ENCODE peak calls at places on chromosomes 3 and 15, in five cellular contexts. T is neural progenitor cell, D is psoas muscle, F is Ammon's horn, W is GM23248. E is an unnamed sample.

GRCh38 chr3:117602054-117602644 is 892.6 kb downstream of the TUSC7 start:
- DNase-seq in F (no peak), D (no peak), T (no peak), W (no peak), E (no peak)

GRCh38 chr3:89380006-89380405 is 272.6 kb downstream of the EPHA3 start:
- DNase-seq in T (no peak), W (peak), D (no peak), F (no peak), E (no peak)

GRCh38 chr15:62835351-62835750 is 207.2 kb upstream of the TPM1 start:
- DNase-seq in D (peak), W (no peak), T (no peak), F (no peak), E (peak)

GRCh38 chr3:193962986-193963683 is 172.8 kb upstream of the HES1 start:
- DNase-seq in F (no peak), D (no peak), W (peak), T (no peak), E (no peak)

GRCh38 chr3:173173652-173174051 is 32.6 kb upstream of the SPATA16 start:
- DNase-seq in W (no peak), T (peak), D (no peak), F (no peak), E (no peak)

GRCh38 chr3:100412897-100413590 is 11.7 kb downstream of the LNP1 start:
- DNase-seq in F (peak), W (no peak), T (no peak), D (no peak), E (no peak)

GRCh38 chr3:12753275-12754028 is 5.6 kb downstream of the TMEM40 start:
- DNase-seq in W (no peak), F (no peak), T (no peak), D (no peak), E (no peak)

GRCh38 chr15:54582863-54583643 is 604.8 kb downstream of the UNC13C start:
- DNase-seq in D (no peak), W (no peak), T (no peak), F (no peak), E (no peak)

GRCh38 chr3:187293514-187293870 is 2.0 kb upstream of the MASP1 start:
- DNase-seq in W (peak), T (no peak), D (no peak), F (no peak), E (no peak)

GRCh38 chr15:25186906-25187645 is 232.3 kb downstream of the SNRPN start:
- DNase-seq in T (no peak), W (no peak), F (no peak), D (no peak), E (peak)

GRCh38 chr3:190120161-190121060 is at the start of gene P3H2:
- DNase-seq in T (peak), D (peak), F (peak), W (peak), E (peak)

GRCh38 chr3:141998674-141999290 is 122.3 kb downstream of the ATP1B3 start:
- DNase-seq in W (peak), T (no peak), D (no peak), F (no peak), E (no peak)

E was measured in left ventricle myocardium superior.